ENCODE peak calls at places on chromosome 13, in ten cellular contexts. D, U, F, J, I, E, V, A, L and H are unnamed samples.

GRCh38 chr13:60407095-60407494 is 10.1 kb downstream of the TDRD3 start:
- DNase-seq in U (no peak), I (no peak), A (no peak), J (no peak), F (no peak), E (no peak), L (no peak), V (no peak), D (no peak), H (no peak)

GRCh38 chr13:40348096-40348679 is 318.3 kb downstream of the FOXO1 start:
- DNase-seq in A (no peak), L (no peak), F (no peak), V (no peak), D (no peak), J (no peak), I (no peak), E (no peak), U (no peak), H (no peak)

GRCh38 chr13:45267215-45267614 is 66.4 kb upstream of the KCTD4 start:
- DNase-seq in J (no peak), I (no peak), V (no peak), U (no peak), A (no peak), L (no peak), E (no peak), F (no peak), D (no peak), H (no peak)

GRCh38 chr13:40863723-40864122 is 74.3 kb downstream of the SLC25A15 start:
- DNase-seq in F (no peak), J (no peak), E (no peak), D (no peak), I (no peak), U (no peak), A (no peak), L (no peak), V (no peak), H (no peak)

GRCh38 chr13:63774133-63774532 is 2358.5 kb upstream of the PCDH20 start:
- DNase-seq in E (no peak), U (no peak), L (no peak), J (no peak), I (no peak), F (no peak), V (no peak), A (no peak), D (no peak), H (no peak)

GRCh38 chr13:74056829-74057564 is 77.2 kb downstream of the KLF12 start:
- DNase-seq in I (no peak), A (no peak), J (peak), D (no peak), E (no peak), V (no peak), L (no peak), U (no peak), F (peak), H (no peak)

GRCh38 chr13:99419591-99420243 is 81.6 kb upstream of the TM9SF2 start:
- DNase-seq in J (peak), L (no peak), V (peak), I (no peak), E (no peak), U (no peak), A (no peak), F (no peak), D (peak), H (no peak)

GRCh38 chr13:79637086-79637763 is 156.3 kb downstream of the NDFIP2 start:
- DNase-seq in V (no peak), D (no peak), U (no peak), F (peak), J (peak), I (peak), A (no peak), L (no peak), E (no peak), H (no peak)

GRCh38 chr13:83995930-83996329 is 113.7 kb upstream of the SLITRK1 start:
- DNase-seq in I (no peak), D (no peak), L (no peak), V (no peak), A (no peak), J (peak), F (no peak), U (no peak), E (no peak), H (no peak)

GRCh38 chr13:55728229-55728628 is 1412.5 kb upstream of the PRR20A start:
- DNase-seq in V (no peak), E (no peak), J (no peak), D (no peak), A (no peak), U (no peak), I (no peak), F (no peak), L (no peak), H (no peak)

GRCh38 chr13:43023244-43023931 is at the start of gene DNAJC15:
- DNase-seq in L (peak), V (peak), I (peak), U (no peak), F (peak), D (peak), E (peak), A (peak), J (peak), H (peak)

GRCh38 chr13:65508745-65509144 is 1721.4 kb downstream of the PCDH9 start:
- DNase-seq in I (no peak), F (no peak), D (no peak), A (no peak), J (no peak), V (no peak), U (no peak), L (no peak), E (no peak), H (no peak)

GRCh38 chr13:83884141-83884540 is 1.9 kb upstream of the SLITRK1 start:
- DNase-seq in U (no peak), E (no peak), L (peak), J (no peak), I (no peak), A (no peak), F (no peak), V (no peak), D (no peak), H (peak)

GRCh38 chr13:80151016-80151415 is 189.9 kb downstream of the SPRY2 start:
- DNase-seq in U (no peak), L (no peak), J (no peak), I (no peak), E (no peak), D (no peak), V (no peak), F (no peak), A (no peak), H (no peak)

GRCh38 chr13:87680298-87680697 is 9.1 kb downstream of the SLITRK5 start:
- DNase-seq in F (no peak), A (no peak), V (no peak), I (no peak), U (no peak), L (no peak), D (peak), J (no peak), E (no peak), H (no peak)

GRCh38 chr13:80235131-80235530 is 105.8 kb downstream of the SPRY2 start:
- DNase-seq in L (no peak), I (peak), V (no peak), J (no peak), A (no peak), E (no peak), D (no peak), F (no peak), U (no peak), H (no peak)

GRCh38 chr13:34863360-34864135 is 78.5 kb upstream of the NBEA start:
- DNase-seq in A (no peak), E (no peak), V (no peak), L (peak), U (peak), F (no peak), I (peak), D (no peak), J (no peak), H (peak)

GRCh38 chr13:60397693-60398437 is 845 bp downstream of the TDRD3 start:
- DNase-seq in J (peak), D (peak), V (peak), U (peak), L (peak), I (peak), E (peak), F (peak), A (peak), H (peak)

GRCh38 chr13:62760724-62761123 is 1345.1 kb upstream of the PCDH20 start:
- DNase-seq in J (no peak), U (no peak), E (no peak), L (no peak), D (no peak), V (no peak), F (no peak), A (no peak), I (no peak), H (no peak)

GRCh38 chr13:94764576-94765321 is 52.4 kb upstream of the SOX21 start:
- DNase-seq in U (no peak), E (no peak), A (no peak), J (no peak), I (no peak), V (no peak), D (no peak), L (peak), F (no peak), H (no peak)

GRCh38 chr13:99963832-99964339 is 7.7 kb downstream of the ZIC5 start:
- DNase-seq in F (no peak), U (no peak), E (no peak), A (no peak), D (no peak), J (no peak), V (no peak), I (no peak), L (no peak), H (no peak)

GRCh38 chr13:40438999-40439797 is 227.2 kb downstream of the FOXO1 start:
- DNase-seq in J (no peak), E (no peak), A (no peak), V (no peak), I (peak), D (no peak), L (peak), U (no peak), F (no peak), H (peak)

GRCh38 chr13:112134150-112135075 is 67.5 kb downstream of the SOX1 start:
- DNase-seq in V (peak), E (no peak), L (no peak), J (no peak), F (no peak), I (no peak), D (peak), U (no peak), A (no peak), H (no peak)

GRCh38 chr13:99658266-99658991 is 157.2 kb downstream of the TM9SF2 start:
- DNase-seq in V (peak), E (peak), L (peak), U (peak), D (peak), F (peak), I (peak), A (no peak), J (peak), H (peak)

GRCh38 chr13:94682229-94682628 is 30.1 kb downstream of the SOX21 start:
- DNase-seq in F (no peak), E (no peak), I (no peak), D (no peak), L (no peak), A (no peak), J (no peak), V (no peak), U (no peak), H (no peak)

GRCh38 chr13:74052402-74052928 is 81.7 kb downstream of the KLF12 start:
- DNase-seq in E (no peak), J (no peak), A (no peak), U (no peak), F (no peak), I (no peak), D (no peak), V (peak), L (no peak), H (no peak)

GRCh38 chr13:108086678-108087077 is 128.7 kb downstream of the LIG4 start:
- DNase-seq in A (no peak), U (no peak), J (no peak), E (no peak), I (peak), D (no peak), V (no peak), F (no peak), L (no peak), H (peak)

GRCh38 chr13:60617863-60618733 is 221.1 kb downstream of the TDRD3 start:
- DNase-seq in F (no peak), E (no peak), U (no peak), J (no peak), L (peak), I (peak), A (no peak), D (no peak), V (no peak), H (peak)

GRCh38 chr13:111657013-111657412 is 336.6 kb downstream of the TEX29 start:
- DNase-seq in E (no peak), L (no peak), V (no peak), U (no peak), I (no peak), D (no peak), F (no peak), A (no peak), J (no peak), H (no peak)

GRCh38 chr13:80030491-80030890 is 310.4 kb downstream of the SPRY2 start:
- DNase-seq in V (peak), I (peak), L (peak), U (no peak), A (no peak), E (peak), J (no peak), D (no peak), F (no peak), H (peak)

GRCh38 chr13:113184568-113185440 is 23.7 kb downstream of the PCID2 start:
- DNase-seq in L (no peak), V (no peak), F (no peak), A (no peak), J (no peak), I (no peak), D (no peak), U (no peak), E (no peak), H (no peak)

GRCh38 chr13:102392810-102393209 is 9.0 kb downstream of the FGF14 start:
- DNase-seq in D (no peak), I (no peak), E (no peak), V (no peak), L (peak), F (no peak), J (no peak), A (no peak), U (no peak), H (no peak)

GRCh38 chr13:48222358-48223015 is 10.5 kb upstream of the ITM2B start:
- DNase-seq in I (peak), J (peak), A (no peak), F (peak), D (no peak), V (peak), E (peak), U (no peak), L (peak), H (peak)

GRCh38 chr13:84118845-84119409 is 236.7 kb upstream of the SLITRK1 start:
- DNase-seq in A (no peak), L (no peak), F (no peak), E (no peak), U (no peak), D (no peak), V (no peak), I (peak), J (no peak), H (peak)

GRCh38 chr13:39552233-39552632 is 50.8 kb downstream of the LHFPL6 start:
- DNase-seq in A (no peak), D (no peak), L (no peak), U (no peak), V (no peak), I (no peak), E (no peak), J (no peak), F (no peak), H (no peak)

GRCh38 chr13:98792321-98792720 is 39.8 kb upstream of the SLC15A1 start:
- DNase-seq in L (no peak), I (no peak), E (peak), U (no peak), A (no peak), F (no peak), V (no peak), J (no peak), D (no peak), H (no peak)

GRCh38 chr13:26163812-26164211 is 58.3 kb downstream of the RNF6 start:
- DNase-seq in V (no peak), F (no peak), A (no peak), J (no peak), D (no peak), I (no peak), E (no peak), L (no peak), U (no peak), H (no peak)

GRCh38 chr13:114025432-114026127 is 51.7 kb upstream of the C13orf46 start:
- DNase-seq in I (peak), U (no peak), L (peak), D (peak), E (peak), A (no peak), J (no peak), V (no peak), F (peak), H (peak)

GRCh38 chr13:53004605-53005004 is 24.0 kb upstream of the OLFM4 start:
- DNase-seq in F (no peak), V (no peak), U (no peak), A (no peak), D (peak), E (no peak), J (no peak), L (no peak), I (no peak), H (no peak)
- TF ChIP-seq CTCF in F (no peak), V (no peak), U (no peak), A (no peak), D (peak), E (no peak), J (no peak), L (no peak), I (no peak), H (no peak)

DNA sequence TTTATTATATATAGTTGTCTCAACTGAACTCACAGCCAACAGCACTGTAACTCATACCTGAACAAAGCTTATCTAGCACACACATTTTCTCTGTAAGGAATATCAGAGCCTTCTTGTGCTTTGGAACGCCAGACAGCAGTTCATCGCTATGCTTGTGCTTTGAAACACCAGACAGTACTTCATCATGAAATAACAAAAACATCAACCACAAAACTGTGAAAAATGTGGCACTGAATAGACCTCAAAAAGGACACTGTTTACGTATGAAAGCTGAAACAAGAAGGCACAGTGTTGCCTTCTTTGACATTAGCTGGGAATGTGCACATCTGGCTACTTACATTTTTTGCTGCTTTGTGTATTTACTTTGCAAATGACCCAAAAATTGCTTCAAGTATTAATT is 160.2 kb downstream of the PDS5B start:
- DNase-seq in I (no peak), F (no peak), L (no peak), V (no peak), A (no peak), J (no peak), E (no peak), D (no peak), U (no peak), H (peak)
- H3K4me3 ChIP-seq in I (no peak), F (no peak), L (no peak), V (no peak), A (no peak), J (no peak), E (no peak), D (no peak), U (no peak), H (no peak)

GRCh38 chr13:23628250-23628649 is 58.0 kb downstream of the TNFRSF19 start:
- DNase-seq in F (no peak), D (peak), I (no peak), L (no peak), J (no peak), V (no peak), U (no peak), E (no peak), A (no peak), H (no peak)
- TF ChIP-seq CTCF in F (no peak), D (peak), I (no peak), L (no peak), J (no peak), V (no peak), U (no peak), E (no peak), A (no peak), H (no peak)

GRCh38 chr13:106810069-106810468 is 242.1 kb upstream of the ARGLU1 start:
- DNase-seq in V (no peak), A (no peak), U (no peak), L (no peak), I (no peak), D (no peak), J (no peak), F (no peak), E (no peak), H (no peak)

GRCh38 chr13:106802917-106803316 is 235.0 kb upstream of the ARGLU1 start:
- DNase-seq in L (no peak), I (no peak), J (no peak), D (no peak), U (no peak), E (no peak), V (no peak), F (no peak), A (no peak), H (no peak)

GRCh38 chr13:106799731-106800335 is 231.9 kb upstream of the ARGLU1 start:
- DNase-seq in I (no peak), U (no peak), E (no peak), V (no peak), J (no peak), L (no peak), F (no peak), D (no peak), A (no peak), H (no peak)

DNA sequence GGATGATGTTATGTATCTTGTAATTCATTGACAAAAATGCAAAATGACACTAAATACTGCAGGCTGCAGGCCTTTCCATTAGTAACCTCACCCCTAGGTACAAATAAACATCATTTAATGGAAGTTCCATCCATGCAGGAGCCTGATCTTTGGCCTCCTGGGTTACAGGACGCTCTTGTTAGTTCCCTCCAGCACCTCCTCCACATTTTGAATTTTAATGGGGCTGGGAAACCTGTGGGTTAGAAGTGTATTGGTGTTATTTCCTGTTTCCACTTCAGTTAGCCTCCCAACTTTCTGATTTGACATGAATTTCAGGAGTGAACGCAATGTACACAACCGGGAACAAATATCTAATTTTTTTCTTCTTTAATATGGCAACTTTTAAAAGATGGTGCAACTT is 237.1 kb upstream of the ARGLU1 start:
- DNase-seq in U (no peak), D (no peak), J (no peak), I (no peak), L (no peak), V (no peak), F (no peak), A (no peak), E (no peak), H (no peak)
- H3K4me3 ChIP-seq in U (no peak), D (no peak), J (no peak), I (no peak), L (no peak), V (no peak), F (no peak), A (no peak), E (no peak), H (no peak)

GRCh38 chr13:67078062-67078461 is 152.1 kb downstream of the PCDH9 start:
- DNase-seq in E (no peak), U (no peak), A (no peak), F (no peak), L (no peak), I (no peak), J (no peak), D (no peak), V (no peak), H (no peak)
- TF ChIP-seq CTCF in E (no peak), U (no peak), A (no peak), F (no peak), L (no peak), I (no peak), J (no peak), D (no peak), V (no peak), H (no peak)

DNA sequence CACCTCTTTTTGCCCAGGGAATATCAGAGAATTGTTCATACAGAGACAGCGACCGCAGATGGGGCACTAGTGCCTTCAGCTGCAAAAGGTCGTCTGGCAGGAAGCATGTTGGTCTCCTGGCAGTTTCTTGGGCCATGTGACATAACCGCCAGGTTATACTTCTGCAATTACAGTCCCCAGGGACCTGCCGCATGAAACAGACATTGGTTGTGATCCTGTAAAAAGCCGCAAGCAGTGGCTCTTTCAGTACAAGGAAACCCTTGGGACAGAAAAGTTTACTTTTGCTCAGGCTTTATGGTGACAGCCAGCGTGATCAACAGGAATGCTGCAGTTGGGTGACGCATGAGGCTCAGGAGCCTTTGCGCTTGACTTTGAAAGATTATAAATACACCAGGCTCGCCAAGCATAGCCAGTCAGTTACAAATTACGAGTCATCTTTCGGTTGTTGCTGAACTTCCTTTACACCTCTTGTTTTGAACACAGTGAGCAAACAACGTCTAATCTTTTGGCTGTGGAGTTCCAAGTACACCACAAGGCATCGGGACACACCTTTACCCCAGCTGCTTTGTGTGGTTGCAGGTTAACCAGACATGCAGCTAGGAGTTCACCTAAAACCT is 50.5 kb upstream of the UBE2L5 start:
- DNase-seq in A (no peak), F (no peak), J (no peak), L (peak), I (peak), U (no peak), E (peak), V (no peak), D (no peak), H (peak)
- H3K4me3 ChIP-seq in A (no peak), F (no peak), J (no peak), L (no peak), I (no peak), U (no peak), E (peak), V (peak), D (no peak), H (no peak)

GRCh38 chr13:50981686-50982085 is 72.1 kb downstream of the RNASEH2B start:
- DNase-seq in F (no peak), J (no peak), L (no peak), I (no peak), A (no peak), D (no peak), E (no peak), V (no peak), U (no peak), H (no peak)
- TF ChIP-seq CTCF in F (no peak), J (no peak), L (no peak), I (no peak), A (no peak), D (no peak), E (no peak), V (no peak), U (no peak), H (no peak)